ENCODE peak calls at places on chromosomes 5 and 9, in five cellular contexts. C, F, R, Y and S are unnamed samples.

GRCh38 chr9:99075246-99075912 is 29.5 kb upstream of the TGFBR1 start:
- DNase-seq in C (no peak), F (no peak), R (no peak), Y (no peak), S (no peak)

GRCh38 chr9:79757906-79758669 is 186.3 kb downstream of the TLE4 start:
- DNase-seq in C (no peak), F (no peak), R (no peak), Y (no peak), S (no peak)

GRCh38 chr9:84315278-84315877 is 25.2 kb downstream of the SLC28A3 start:
- DNase-seq in C (peak; percentile 63), F (peak; percentile 61), R (no peak), Y (peak; percentile 50), S (no peak)

GRCh38 chr5:54311178-54311811 is 922 bp upstream of the ARL15 start:
- DNase-seq in C (no peak), F (no peak), R (no peak), Y (no peak), S (no peak)

GRCh38 chr9:23801523-23801922 is 24.5 kb downstream of the ELAVL2 start:
- DNase-seq in C (no peak), F (no peak), R (no peak), Y (no peak), S (no peak)

GRCh38 chr5:124301850-124302249 is 444.6 kb downstream of the ZNF608 start:
- DNase-seq in C (no peak), F (no peak), R (no peak), Y (no peak), S (no peak)

GRCh38 chr9:83431470-83432060 is 106.6 kb downstream of the FRMD3 start:
- DNase-seq in C (peak; percentile 28), F (no peak), R (no peak), Y (peak; percentile 72), S (no peak)

GRCh38 chr5:159156839-159157238 is 52.5 kb downstream of the RNF145 start:
- DNase-seq in C (peak; percentile 10), F (peak; percentile 57), R (no peak), Y (no peak), S (no peak)

GRCh38 chr5:171340491-171340890 is 31.4 kb downstream of the TLX3 start:
- DNase-seq in C (no peak), F (no peak), R (no peak), Y (no peak), S (no peak)

GRCh38 chr5:139911425-139912120 is 116.0 kb downstream of the PSD2 start:
- DNase-seq in C (no peak), F (no peak), R (no peak), Y (no peak), S (peak; percentile 43)

GRCh38 chr9:126055386-126055785 is 271.2 kb upstream of the MVB12B start:
- DNase-seq in C (no peak), F (no peak), R (no peak), Y (no peak), S (peak; percentile 50)

GRCh38 chr5:98774192-98775046 is 956 bp downstream of the RGMB start:
- DNase-seq in C (peak; percentile 73), F (no peak), R (no peak), Y (peak; percentile 61), S (peak; percentile 84)

GRCh38 chr9:35604578-35605335 is at the start of gene TESK1:
- DNase-seq in C (peak; percentile 89), F (peak; percentile 48), R (peak; percentile 86), Y (peak; percentile 83), S (peak; percentile 86)

GRCh38 chr9:114092336-114092735 is 6.8 kb downstream of the KIF12 start:
- DNase-seq in C (no peak), F (no peak), R (peak; percentile 53), Y (no peak), S (peak; percentile 43)

DNA sequence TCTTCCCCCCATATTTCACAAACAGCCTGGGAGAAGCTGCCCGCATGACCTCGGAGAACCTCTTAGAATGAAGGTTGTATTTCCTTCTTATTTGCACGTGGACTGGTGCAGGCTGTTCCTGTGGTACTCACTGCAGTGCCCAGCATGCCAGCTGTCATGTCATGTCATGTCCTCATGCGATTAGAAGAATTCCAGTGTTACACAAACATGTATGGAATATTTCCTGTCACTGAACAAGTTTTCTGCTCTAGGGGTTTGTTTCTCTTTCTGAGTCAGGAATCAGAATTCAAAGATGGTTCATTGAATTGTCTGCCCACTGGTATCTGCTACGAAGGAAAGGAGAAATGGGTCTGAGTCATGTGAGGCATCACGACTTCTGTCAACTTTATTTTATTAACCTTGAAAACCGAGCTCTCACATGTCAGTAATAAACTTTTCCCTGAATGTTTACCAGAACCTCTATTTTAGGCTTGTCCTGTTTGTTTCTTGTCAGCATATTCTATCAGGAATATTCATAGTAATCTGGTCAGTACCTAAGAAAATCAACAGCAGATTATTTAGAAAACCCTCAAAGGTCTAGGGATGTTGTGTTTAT is 415.6 kb downstream of the GADD45G start:
- DNase-seq in C (no peak), F (no peak), R (peak; percentile 45), Y (no peak), S (no peak)
- TF ChIP-seq POLR2AphosphoS5 in C (no peak), F (no peak), R (no peak), Y (no peak), S (no peak)

DNA sequence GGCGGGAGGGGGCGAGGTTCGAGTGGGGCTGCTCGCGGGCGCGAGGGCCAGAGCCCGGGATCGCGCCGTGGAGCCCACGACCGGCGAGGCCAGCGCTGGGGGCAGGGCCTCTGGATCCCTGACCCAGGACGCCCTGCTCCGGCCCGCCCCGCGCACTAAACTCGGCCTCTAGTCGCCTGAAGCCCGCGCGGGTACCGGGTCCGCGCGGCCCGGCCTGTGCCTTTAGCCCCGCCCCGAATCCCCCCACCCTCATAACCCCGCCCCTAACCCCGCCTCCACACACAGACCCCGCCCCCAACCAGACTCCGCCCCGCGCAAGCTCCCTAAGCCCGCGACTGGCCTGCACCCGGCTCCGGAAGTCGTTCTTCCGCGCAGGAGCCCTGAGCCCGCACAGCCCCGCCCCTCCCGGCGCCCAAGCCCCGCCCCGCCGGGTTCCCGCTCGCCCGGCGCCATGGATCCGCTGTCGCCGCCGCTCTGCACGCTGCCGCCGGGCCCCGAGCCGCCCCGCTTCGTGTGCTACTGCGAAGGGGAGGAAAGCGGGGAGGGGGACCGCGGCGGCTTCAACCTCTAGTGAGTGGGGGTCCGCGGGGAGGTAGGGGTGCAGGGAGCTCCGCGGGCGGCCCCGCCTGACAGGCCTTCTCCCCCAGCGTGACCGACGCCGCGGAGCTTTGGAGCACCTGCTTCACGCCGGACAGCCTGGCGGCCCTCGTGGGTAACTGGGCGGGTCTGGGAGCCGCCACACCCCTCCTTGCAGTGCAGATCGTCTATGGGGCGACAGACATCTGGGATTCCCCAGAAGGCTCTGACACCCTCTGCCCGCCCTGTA is at the start of gene PAXX:
- DNase-seq in C (peak; percentile 96), F (peak; percentile 81), R (peak; percentile 93), Y (peak; percentile 96), S (peak; percentile 96)
- TF ChIP-seq POLR2A in C (peak; percentile 18), F (peak; percentile 19), R (no peak), Y (no peak), S (no peak)

GRCh38 chr9:130974697-130975096 is 34.3 kb upstream of the LAMC3 start:
- DNase-seq in C (no peak), F (no peak), R (no peak), Y (no peak), S (no peak)
- H3K27me3 ChIP-seq in C (peaks cover 32% of the 10 kb centered on the region), F (peaks cover 3% of the 10 kb centered on the region), R (peaks cover 43% of the 10 kb centered on the region), Y (no peaks in the 10 kb centered on the region), S (peaks cover 17% of the 10 kb centered on the region)

DNA sequence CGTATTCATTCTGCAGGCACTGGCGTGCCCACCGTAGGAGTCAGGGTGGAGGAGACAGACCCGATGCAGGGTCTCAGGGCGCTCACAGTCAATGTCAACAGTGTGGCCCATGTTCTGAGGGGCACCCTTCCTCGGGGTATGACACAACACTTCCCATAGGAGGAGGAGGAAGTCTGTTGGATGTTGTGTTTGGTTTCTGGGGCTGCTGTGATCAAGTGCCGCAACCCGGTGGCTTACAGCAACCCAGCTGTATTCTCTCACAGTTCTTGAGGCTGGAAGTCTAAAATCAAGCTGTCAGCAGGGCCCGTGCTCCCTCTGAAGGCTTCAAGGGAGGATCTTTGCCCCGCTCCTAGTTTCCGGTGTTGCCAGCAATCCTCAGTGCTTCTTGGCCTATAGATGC is 5.6 kb upstream of the HNRNPAB start:
- DNase-seq in C (no peak), F (no peak), R (peak; percentile 74), Y (no peak), S (peak; percentile 18)
- TF ChIP-seq POLR2AphosphoS5 in C (no peak), F (no peak), R (no peak), Y (no peak), S (no peak)

DNA sequence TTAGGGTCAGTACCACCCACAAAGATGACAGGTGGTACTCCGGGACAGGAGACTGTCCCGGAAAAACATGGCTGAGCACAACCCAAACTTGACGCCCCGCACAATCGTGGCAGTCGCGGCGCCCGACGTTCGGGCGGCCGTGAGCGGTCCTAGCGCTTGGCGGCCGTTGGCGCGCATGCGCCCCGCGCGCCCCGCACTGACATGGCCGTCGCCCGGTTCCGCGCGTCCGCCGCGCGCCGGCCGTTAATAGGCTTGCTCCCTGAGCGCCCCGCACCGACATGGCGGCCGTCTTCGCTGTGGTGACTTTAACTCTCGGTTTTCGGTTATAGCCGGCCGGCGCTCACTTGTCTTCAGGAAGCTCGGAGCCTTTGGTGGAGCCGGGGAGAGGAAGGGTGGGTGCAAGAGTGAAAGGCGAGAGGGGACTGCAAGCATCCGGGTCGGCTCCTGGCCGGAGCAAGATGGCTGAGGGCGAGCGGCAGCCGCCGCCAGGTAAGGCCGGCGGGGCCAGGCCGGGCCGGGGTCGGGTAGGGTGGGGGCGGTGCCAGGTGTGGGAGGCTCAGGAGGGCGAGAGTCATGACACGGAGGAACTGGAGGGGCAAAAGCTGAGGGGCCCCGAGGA is at the start of gene PTPA:
- DNase-seq in C (peak; percentile 88), F (peak; percentile 70), R (peak; percentile 91), Y (peak; percentile 88), S (peak; percentile 93)
- TF ChIP-seq POLR2A in C (peak; percentile 21), F (no peak), R (peak; percentile 8), Y (no peak), S (no peak)

GRCh38 chr5:115109388-115109787 is 60.3 kb downstream of the TRIM36 start:
- DNase-seq in C (no peak), F (no peak), R (no peak), Y (no peak), S (no peak)
- H3K27me3 ChIP-seq in C (no peaks in the 10 kb centered on the region), F (no peaks in the 10 kb centered on the region), R (peaks cover 9% of the 10 kb centered on the region), Y (no peaks in the 10 kb centered on the region), S (no peaks in the 10 kb centered on the region)